ENCODE peak calls at places on chromosome 16, in eight cellular contexts. One of them, this sample, is unnamed.

GRCh38 chr16:22219389-22220075 is 13.5 kb downstream of the EEF2K start:
- DNase-seq in thyroid gland: no peak
- DNase-seq in Caco-2: no peak
- DNase-seq in PC-3: no peak
- DNase-seq in sigmoid colon: no peak
- DNase-seq in CD8-positive, alpha-beta T cell: no peak
- DNase-seq in ascending aorta: no peak
- DNase-seq in A549: no peak
- DNase-seq in this sample: no peak

GRCh38 chr16:2518823-2519710 is 1.1 kb upstream of the AMDHD2 start:
- DNase-seq in thyroid gland: no peak
- DNase-seq in Caco-2: no peak
- DNase-seq in PC-3: no peak
- DNase-seq in sigmoid colon: peak
- DNase-seq in CD8-positive, alpha-beta T cell: no peak
- DNase-seq in ascending aorta: no peak
- DNase-seq in A549: no peak
- DNase-seq in this sample: no peak

GRCh38 chr16:27691717-27692116 is 141.8 kb downstream of the KATNIP start:
- DNase-seq in thyroid gland: no peak
- DNase-seq in Caco-2: no peak
- DNase-seq in PC-3: no peak
- DNase-seq in sigmoid colon: no peak
- DNase-seq in CD8-positive, alpha-beta T cell: no peak
- DNase-seq in ascending aorta: no peak
- DNase-seq in A549: no peak
- DNase-seq in this sample: no peak

GRCh38 chr16:88656291-88656980 is 5.6 kb upstream of the CYBA start:
- DNase-seq in thyroid gland: no peak
- DNase-seq in Caco-2: no peak
- DNase-seq in PC-3: no peak
- DNase-seq in sigmoid colon: no peak
- DNase-seq in CD8-positive, alpha-beta T cell: no peak
- DNase-seq in ascending aorta: no peak
- DNase-seq in A549: no peak
- DNase-seq in this sample: no peak

GRCh38 chr16:69482410-69482951 is 58.1 kb downstream of the CYB5B start:
- DNase-seq in thyroid gland: peak
- DNase-seq in Caco-2: peak
- DNase-seq in PC-3: no peak
- DNase-seq in sigmoid colon: peak
- DNase-seq in CD8-positive, alpha-beta T cell: no peak
- DNase-seq in ascending aorta: no peak
- DNase-seq in A549: no peak
- DNase-seq in this sample: peak

GRCh38 chr16:11138769-11139623 is 117.0 kb downstream of the SOCS1 start:
- DNase-seq in thyroid gland: no peak
- DNase-seq in Caco-2: no peak
- DNase-seq in PC-3: no peak
- DNase-seq in sigmoid colon: no peak
- DNase-seq in CD8-positive, alpha-beta T cell: no peak
- DNase-seq in ascending aorta: no peak
- DNase-seq in A549: no peak
- DNase-seq in this sample: peak

GRCh38 chr16:19073344-19073743 is 5.9 kb downstream of the COQ7 start:
- DNase-seq in thyroid gland: no peak
- DNase-seq in Caco-2: no peak
- DNase-seq in PC-3: no peak
- DNase-seq in sigmoid colon: no peak
- DNase-seq in CD8-positive, alpha-beta T cell: no peak
- DNase-seq in ascending aorta: no peak
- DNase-seq in A549: no peak
- DNase-seq in this sample: no peak

GRCh38 chr16:19817122-19817521 is 67.5 kb downstream of the GPRC5B start:
- DNase-seq in thyroid gland: no peak
- DNase-seq in Caco-2: no peak
- DNase-seq in PC-3: no peak
- DNase-seq in sigmoid colon: no peak
- DNase-seq in CD8-positive, alpha-beta T cell: no peak
- DNase-seq in ascending aorta: no peak
- DNase-seq in A549: no peak
- DNase-seq in this sample: no peak

GRCh38 chr16:27449434-27450188 is 47.6 kb downstream of the IL21R start:
- DNase-seq in thyroid gland: no peak
- DNase-seq in Caco-2: no peak
- DNase-seq in PC-3: no peak
- DNase-seq in sigmoid colon: no peak
- DNase-seq in CD8-positive, alpha-beta T cell: peak
- DNase-seq in ascending aorta: no peak
- DNase-seq in A549: no peak
- DNase-seq in this sample: no peak

GRCh38 chr16:70594569-70594968 is 51.8 kb upstream of the IL34 start:
- DNase-seq in thyroid gland: peak
- DNase-seq in Caco-2: no peak
- DNase-seq in PC-3: peak
- DNase-seq in sigmoid colon: no peak
- DNase-seq in CD8-positive, alpha-beta T cell: no peak
- DNase-seq in ascending aorta: no peak
- DNase-seq in A549: no peak
- DNase-seq in this sample: no peak

GRCh38 chr16:87615621-87616041 is 13.3 kb downstream of the JPH3 start:
- DNase-seq in thyroid gland: no peak
- DNase-seq in Caco-2: no peak
- DNase-seq in PC-3: no peak
- DNase-seq in sigmoid colon: no peak
- DNase-seq in CD8-positive, alpha-beta T cell: no peak
- DNase-seq in ascending aorta: no peak
- DNase-seq in A549: no peak
- DNase-seq in this sample: no peak

GRCh38 chr16:48318630-48319029 is 66.6 kb downstream of the SIAH1 start:
- DNase-seq in thyroid gland: peak
- DNase-seq in Caco-2: no peak
- DNase-seq in PC-3: no peak
- DNase-seq in sigmoid colon: no peak
- DNase-seq in CD8-positive, alpha-beta T cell: peak
- DNase-seq in ascending aorta: no peak
- DNase-seq in A549: no peak
- DNase-seq in this sample: no peak

GRCh38 chr16:10992797-10993196 is 48.4 kb downstream of the CLEC16A start:
- DNase-seq in thyroid gland: no peak
- DNase-seq in Caco-2: no peak
- DNase-seq in PC-3: peak
- DNase-seq in sigmoid colon: no peak
- DNase-seq in CD8-positive, alpha-beta T cell: no peak
- DNase-seq in ascending aorta: no peak
- DNase-seq in A549: peak
- DNase-seq in this sample: no peak

DNA sequence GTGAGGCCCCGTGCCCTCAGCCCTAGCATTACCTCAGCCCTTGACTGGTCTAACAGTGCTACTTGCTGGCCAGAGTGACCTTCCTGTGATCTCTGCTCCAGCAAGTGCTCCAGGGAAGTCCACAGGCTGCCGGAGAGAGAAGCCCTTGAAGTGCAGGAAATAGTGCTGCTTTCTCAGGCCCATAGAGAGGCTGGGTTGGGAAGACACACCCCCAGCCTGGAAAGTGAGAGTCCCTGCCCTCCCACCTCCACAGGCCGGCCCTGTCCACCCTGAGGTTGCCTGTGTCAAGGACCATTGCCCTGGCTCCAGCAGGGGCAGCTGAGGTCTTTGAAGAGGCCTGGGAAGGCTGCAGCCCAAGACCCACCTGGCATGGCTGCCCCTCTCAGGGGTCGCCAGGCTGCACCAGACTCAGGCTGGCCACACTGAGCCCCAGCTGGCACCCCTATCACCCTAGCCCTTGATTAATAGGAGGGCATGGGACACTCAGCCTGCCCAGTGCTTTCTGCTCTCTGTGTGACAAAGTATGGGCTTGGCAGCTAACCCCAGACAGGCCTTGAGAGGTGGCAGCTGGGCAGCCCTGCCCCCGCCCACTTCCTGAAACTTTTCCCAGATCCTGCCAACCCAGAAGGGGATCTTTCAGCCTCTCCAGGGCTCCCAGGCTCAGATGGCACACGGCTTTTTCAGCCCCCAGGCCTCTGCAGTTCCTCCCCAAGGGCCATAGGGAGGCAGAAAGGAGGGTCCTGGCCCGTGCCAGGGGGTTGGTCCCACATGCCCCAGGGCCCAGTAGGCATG is 21.7 kb downstream of the ATP6V0D1 start:
- DNase-seq in thyroid gland: peak
- DNase-seq in Caco-2: no peak
- DNase-seq in PC-3: no peak
- DNase-seq in sigmoid colon: no peak
- DNase-seq in CD8-positive, alpha-beta T cell: no peak
- DNase-seq in ascending aorta: no peak
- DNase-seq in A549: no peak
- DNase-seq in this sample: no peak
- H3K4me3 ChIP-seq in thyroid gland: no peak
- H3K4me3 ChIP-seq in Caco-2: no peak
- H3K4me3 ChIP-seq in PC-3: no peak
- H3K4me3 ChIP-seq in sigmoid colon: no peak
- H3K4me3 ChIP-seq in CD8-positive, alpha-beta T cell: no peak
- H3K4me3 ChIP-seq in ascending aorta: no peak
- H3K4me3 ChIP-seq in A549: no peak
- H3K4me3 ChIP-seq in this sample: no peak

DNA sequence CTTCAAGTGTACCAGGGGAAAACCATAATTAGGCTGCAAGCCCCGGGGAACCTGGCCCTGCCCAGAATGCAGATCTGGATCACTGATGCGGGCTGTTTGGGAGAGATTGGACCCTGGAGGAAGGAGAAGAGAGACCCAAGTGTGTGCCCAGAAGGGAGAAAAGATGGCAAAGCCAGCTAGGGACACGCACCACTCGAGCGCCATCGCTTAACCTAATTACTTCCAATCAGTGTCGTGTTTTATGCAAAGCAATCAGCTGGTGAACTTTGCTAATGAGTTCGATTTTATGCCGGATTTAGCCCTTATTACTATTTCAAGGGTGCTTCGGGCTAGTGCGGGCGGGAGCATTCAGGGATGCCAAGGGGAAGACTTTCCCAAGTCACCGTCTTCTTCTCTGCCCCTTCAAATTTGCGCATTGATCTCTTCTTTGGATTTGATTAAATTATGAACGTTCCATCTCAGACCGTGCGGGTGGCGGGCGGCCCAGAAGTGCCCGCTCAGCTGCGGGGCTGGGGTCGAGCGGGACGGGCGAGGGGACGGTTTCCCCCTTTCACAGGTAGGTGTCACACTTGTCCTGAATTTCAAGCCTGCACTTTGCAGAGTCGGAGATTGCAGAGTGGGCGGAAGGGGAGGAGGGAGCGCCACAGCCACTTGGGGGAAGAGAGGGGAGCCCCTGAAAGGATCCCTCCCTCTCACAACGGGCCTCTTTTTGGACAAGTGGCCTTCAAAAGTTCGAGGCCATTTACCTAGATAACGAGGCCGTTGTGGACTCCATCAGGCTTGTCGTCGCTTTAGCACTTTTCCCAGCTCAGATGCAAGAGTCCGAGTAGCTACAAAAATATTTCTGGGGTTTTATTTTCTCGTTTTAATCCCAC is 4.1 kb downstream of the IRX5 start:
- DNase-seq in thyroid gland: no peak
- DNase-seq in Caco-2: no peak
- DNase-seq in PC-3: no peak
- DNase-seq in sigmoid colon: no peak
- DNase-seq in CD8-positive, alpha-beta T cell: no peak
- DNase-seq in ascending aorta: no peak
- DNase-seq in A549: no peak
- DNase-seq in this sample: peak
- TF ChIP-seq CTCF in thyroid gland: no peak
- TF ChIP-seq CTCF in Caco-2: peak
- TF ChIP-seq CTCF in PC-3: peak
- TF ChIP-seq CTCF in sigmoid colon: no peak
- TF ChIP-seq CTCF in CD8-positive, alpha-beta T cell: no peak
- TF ChIP-seq CTCF in ascending aorta: no peak
- TF ChIP-seq CTCF in A549: no peak
- TF ChIP-seq CTCF in this sample: peak

GRCh38 chr16:31715915-31716314 is 157.7 kb upstream of the ZNF267 start:
- DNase-seq in thyroid gland: no peak
- DNase-seq in Caco-2: no peak
- DNase-seq in PC-3: no peak
- DNase-seq in sigmoid colon: no peak
- DNase-seq in CD8-positive, alpha-beta T cell: no peak
- DNase-seq in ascending aorta: no peak
- DNase-seq in A549: no peak
- DNase-seq in this sample: no peak

GRCh38 chr16:31712064-31712540 is 161.5 kb upstream of the ZNF267 start:
- DNase-seq in thyroid gland: no peak
- DNase-seq in Caco-2: no peak
- DNase-seq in PC-3: no peak
- DNase-seq in sigmoid colon: no peak
- DNase-seq in CD8-positive, alpha-beta T cell: no peak
- DNase-seq in ascending aorta: no peak
- DNase-seq in A549: no peak
- DNase-seq in this sample: no peak

GRCh38 chr16:31713071-31713944 is 160.3 kb upstream of the ZNF267 start:
- DNase-seq in thyroid gland: peak
- DNase-seq in Caco-2: peak
- DNase-seq in PC-3: peak
- DNase-seq in sigmoid colon: peak
- DNase-seq in CD8-positive, alpha-beta T cell: peak
- DNase-seq in ascending aorta: peak
- DNase-seq in A549: peak
- DNase-seq in this sample: peak

GRCh38 chr16:31713945-31714898 is 159.4 kb upstream of the ZNF267 start:
- DNase-seq in thyroid gland: peak
- DNase-seq in Caco-2: no peak
- DNase-seq in PC-3: no peak
- DNase-seq in sigmoid colon: no peak
- DNase-seq in CD8-positive, alpha-beta T cell: no peak
- DNase-seq in ascending aorta: no peak
- DNase-seq in A549: no peak
- DNase-seq in this sample: no peak

DNA sequence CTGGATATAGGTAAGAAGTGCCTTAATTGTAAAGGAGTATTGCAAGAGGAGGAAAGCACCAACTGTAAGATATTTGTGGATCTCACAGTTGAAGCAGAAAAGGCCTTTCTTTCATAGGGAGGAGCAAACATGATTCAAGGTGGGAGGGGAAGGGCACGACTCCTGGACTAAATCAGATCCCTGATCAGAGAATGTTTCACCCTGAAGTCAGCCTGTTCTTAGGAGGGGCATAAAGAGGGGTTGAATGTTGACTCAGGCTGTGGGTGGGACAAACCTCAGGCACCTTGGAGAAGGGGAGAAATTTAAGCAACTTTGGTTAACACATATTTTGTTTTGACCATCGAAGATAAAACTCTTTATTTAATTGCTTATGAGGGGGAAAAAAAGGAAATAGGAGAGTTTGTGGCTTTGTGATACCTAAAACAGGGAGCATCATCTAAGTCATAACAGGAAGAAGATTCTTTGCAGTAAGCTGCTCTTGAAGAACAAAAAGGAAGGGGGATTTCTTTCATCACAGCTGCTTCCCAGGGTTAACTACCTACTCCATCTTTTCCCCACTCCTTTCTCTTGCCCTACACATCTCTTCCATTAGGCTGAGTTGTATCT is 158.6 kb upstream of the ZNF267 start:
- DNase-seq in thyroid gland: no peak
- DNase-seq in Caco-2: no peak
- DNase-seq in PC-3: no peak
- DNase-seq in sigmoid colon: no peak
- DNase-seq in CD8-positive, alpha-beta T cell: no peak
- DNase-seq in ascending aorta: no peak
- DNase-seq in A549: no peak
- DNase-seq in this sample: no peak
- H3K4me3 ChIP-seq in thyroid gland: no peak
- H3K4me3 ChIP-seq in Caco-2: no peak
- H3K4me3 ChIP-seq in PC-3: peak
- H3K4me3 ChIP-seq in sigmoid colon: no peak
- H3K4me3 ChIP-seq in CD8-positive, alpha-beta T cell: no peak
- H3K4me3 ChIP-seq in ascending aorta: peak
- H3K4me3 ChIP-seq in A549: no peak
- H3K4me3 ChIP-seq in this sample: no peak

GRCh38 chr16:75389096-75389692 is 44.1 kb downstream of the CFDP1 start:
- DNase-seq in thyroid gland: no peak
- DNase-seq in Caco-2: no peak
- DNase-seq in PC-3: no peak
- DNase-seq in sigmoid colon: no peak
- DNase-seq in CD8-positive, alpha-beta T cell: no peak
- DNase-seq in ascending aorta: no peak
- DNase-seq in A549: no peak
- DNase-seq in this sample: no peak
- TF ChIP-seq CTCF in thyroid gland: no peak
- TF ChIP-seq CTCF in Caco-2: no peak
- TF ChIP-seq CTCF in PC-3: no peak
- TF ChIP-seq CTCF in sigmoid colon: no peak
- TF ChIP-seq CTCF in CD8-positive, alpha-beta T cell: no peak
- TF ChIP-seq CTCF in ascending aorta: no peak
- TF ChIP-seq CTCF in A549: no peak
- TF ChIP-seq CTCF in this sample: no peak